ENCODE peak calls at places on chromosomes 13 and 19, in four cellular contexts. W is HEK293T; X is AG10803; D is activated naive CD8-positive, alpha-beta T cell treated with anti-CD3 and anti-CD28 coated beads, Interleukin-2, amount 50 U/mL, for 24 hours. O is an unnamed sample.

GRCh38 chr13:48009298-48009697 is 8.2 kb upstream of the SUCLA2 start:
- DNase-seq in D (no peak), X (peak), W (no peak), O (no peak)

GRCh38 chr19:55118401-55118991 is 1.1 kb upstream of the PPP1R12C start:
- DNase-seq in W (peak), D (peak), X (peak), O (no peak)

GRCh38 chr13:45728759-45729158 is 26.6 kb downstream of the CBY2 start:
- DNase-seq in D (no peak), X (no peak), W (peak), O (no peak)

GRCh38 chr13:113584205-113584869 is at the start of gene TFDP1:
- DNase-seq in D (peak), W (peak), X (peak), O (no peak)

GRCh38 chr19:4519521-4520277 is 1.4 kb upstream of the PLIN4 start:
- DNase-seq in D (no peak), X (peak), W (no peak), O (no peak)

GRCh38 chr19:29658221-29658991 is 6.9 kb upstream of the PLEKHF1 start:
- DNase-seq in W (no peak), X (no peak), D (no peak), O (no peak)

GRCh38 chr19:919157-920050 is 2.3 kb downstream of the KISS1R start:
- DNase-seq in W (no peak), D (no peak), X (no peak), O (no peak)

GRCh38 chr13:51916419-51916818 is 54.6 kb downstream of the CCDC70 start:
- DNase-seq in W (no peak), D (no peak), X (no peak), O (no peak)

GRCh38 chr19:37997911-37998344 is 90.9 kb downstream of the SIPA1L3 start:
- DNase-seq in W (no peak), D (no peak), X (peak), O (no peak)

GRCh38 chr19:55147408-55148251 is 1.4 kb downstream of the TNNT1 start:
- DNase-seq in W (no peak), X (no peak), D (no peak), O (no peak)

GRCh38 chr13:32315255-32316029 is at the start of the genes BRCA2 and ZAR1L:
- DNase-seq in W (peak), X (peak), D (peak), O (peak)

GRCh38 chr13:81133066-81133465 is 792.1 kb upstream of the SPRY2 start:
- DNase-seq in W (no peak), X (no peak), D (no peak), O (no peak)

O was measured in esophagus squamous epithelium.